ENCODE peak calls at places on chromosomes 13 and 19, in eight cellular contexts. Z, P, F, I, N, B, T and U are unnamed samples.

GRCh38 chr19:11458236-11458900 is 22.5 kb downstream of the ELAVL3 start:
- DNase-seq in Z (no peak), I (no peak), B (no peak), P (no peak), F (no peak), T (no peak), N (no peak), U (no peak)

GRCh38 chr13:94143624-94144350 is 335.7 kb downstream of the DCT start:
- DNase-seq in B (no peak), Z (no peak), I (no peak), T (no peak), F (no peak), N (no peak), P (no peak), U (no peak)

GRCh38 chr19:16649734-16650133 is 10.2 kb downstream of the SMIM7 start:
- DNase-seq in B (no peak), F (no peak), N (no peak), P (no peak), T (no peak), I (peak; percentile 5), Z (no peak), U (no peak)

GRCh38 chr19:29119582-29119981 is 93.4 kb downstream of the UQCRFS1 start:
- DNase-seq in Z (no peak), F (no peak), N (no peak), I (no peak), B (no peak), T (no peak), P (no peak), U (no peak)

GRCh38 chr13:68128297-68128915 is 898.3 kb upstream of the PCDH9 start:
- DNase-seq in B (no peak), P (no peak), N (no peak), F (no peak), T (no peak), Z (no peak), I (no peak), U (no peak)

GRCh38 chr19:41403181-41403970 is 5.8 kb downstream of the BCKDHA start:
- DNase-seq in T (no peak), P (no peak), B (no peak), F (no peak), N (no peak), Z (no peak), I (no peak), U (no peak)

GRCh38 chr19:2609389-2610116 is 92.9 kb downstream of the GNG7 start:
- DNase-seq in P (no peak), B (no peak), T (no peak), F (no peak), I (no peak), N (no peak), Z (no peak), U (no peak)

GRCh38 chr19:1905071-1905862 is at the start of the genes ADAT3 and SCAMP4:
- DNase-seq in I (peak; percentile 88), F (peak; percentile 94), T (peak; percentile 92), Z (peak; percentile 99), P (peak; percentile 99), N (peak; percentile 99), B (peak; percentile 99), U (peak; percentile 93)

GRCh38 chr13:101875717-101876393 is 423.4 kb downstream of the ITGBL1 start:
- DNase-seq in N (peak; percentile 89), P (peak; percentile 43), Z (no peak), F (no peak), I (no peak), B (no peak), T (no peak), U (no peak)

GRCh38 chr13:83211301-83211700 is 671.0 kb downstream of the SLITRK1 start:
- DNase-seq in B (no peak), Z (no peak), T (no peak), F (no peak), I (no peak), N (peak; percentile 79), P (no peak), U (no peak)

GRCh38 chr13:26855921-26856320 is 95.3 kb upstream of the GPR12 start:
- DNase-seq in F (no peak), P (no peak), B (no peak), I (no peak), Z (no peak), T (no peak), N (no peak), U (no peak)

GRCh38 chr19:3047307-3048189 is 14.7 kb downstream of the TLE5 start:
- DNase-seq in B (peak; percentile 79), T (no peak), N (peak; percentile 66), P (peak; percentile 21), F (peak; percentile 50), I (peak; percentile 73), Z (peak; percentile 59), U (no peak)

GRCh38 chr13:75365724-75366173 is 116.2 kb downstream of the TBC1D4 start:
- DNase-seq in F (no peak), N (peak; percentile 96), Z (no peak), T (peak; percentile 50), I (no peak), B (peak; percentile 26), P (no peak), U (no peak)

GRCh38 chr13:50170447-50171037 is 155.3 kb downstream of the KCNRG start:
- DNase-seq in B (no peak), F (no peak), Z (no peak), N (no peak), T (no peak), I (no peak), P (no peak), U (peak; percentile 38)

GRCh38 chr19:40771101-40771539 is 4.2 kb upstream of the MIA start:
- DNase-seq in B (peak; percentile 26), Z (no peak), F (no peak), T (no peak), I (no peak), N (no peak), P (no peak), U (no peak)

GRCh38 chr13:47299316-47299715 is 402.5 kb upstream of the HTR2A start:
- DNase-seq in Z (no peak), T (no peak), F (no peak), B (no peak), I (no peak), N (peak; percentile 60), P (no peak), U (no peak)

GRCh38 chr19:6287269-6287885 is 7.6 kb upstream of the MLLT1 start:
- DNase-seq in Z (no peak), T (no peak), B (no peak), F (no peak), P (no peak), I (no peak), N (no peak), U (no peak)

GRCh38 chr13:81133066-81133465 is 792.1 kb upstream of the SPRY2 start:
- DNase-seq in T (no peak), F (no peak), I (no peak), P (no peak), N (peak; percentile 83), B (no peak), Z (no peak), U (no peak)

GRCh38 chr13:80037505-80037888 is 303.4 kb downstream of the SPRY2 start:
- DNase-seq in T (peak; percentile 62), B (no peak), I (no peak), P (peak; percentile 6), N (peak; percentile 95), Z (no peak), F (no peak), U (no peak)

GRCh38 chr19:47032171-47032811 is 12.7 kb downstream of the NPAS1 start:
- DNase-seq in P (no peak), T (no peak), I (no peak), Z (peak; percentile 61), B (peak; percentile 66), N (no peak), F (peak; percentile 53), U (peak; percentile 14)

GRCh38 chr13:100530645-100531044 is 57.9 kb downstream of the GGACT start:
- DNase-seq in F (no peak), B (no peak), Z (no peak), P (no peak), N (no peak), I (no peak), T (no peak), U (no peak)

GRCh38 chr19:5943623-5944022 is 29.6 kb downstream of the CAPS start:
- DNase-seq in P (no peak), T (no peak), Z (no peak), I (no peak), F (no peak), N (peak; percentile 52), B (no peak), U (no peak)

GRCh38 chr19:4980087-4980486 is 11.2 kb downstream of the KDM4B start:
- DNase-seq in N (peak; percentile 68), P (no peak), F (no peak), B (no peak), T (no peak), Z (no peak), I (no peak), U (peak; percentile 23)

GRCh38 chr19:18674616-18675015 is 8.9 kb upstream of the CRTC1 start:
- DNase-seq in Z (no peak), I (no peak), T (no peak), N (peak; percentile 45), F (no peak), P (no peak), B (no peak), U (no peak)

GRCh38 chr19:9910625-9911024 is 25.7 kb downstream of the OLFM2 start:
- DNase-seq in F (no peak), I (no peak), N (no peak), P (no peak), T (no peak), Z (no peak), B (no peak), U (no peak)

GRCh38 chr13:70162141-70162540 is 53.9 kb upstream of the KLHL1 start:
- DNase-seq in Z (no peak), I (no peak), T (no peak), F (no peak), B (no peak), P (no peak), N (no peak), U (no peak)

GRCh38 chr19:18611327-18612050 is 1.2 kb upstream of the TMEM59L start:
- DNase-seq in Z (no peak), T (no peak), N (no peak), B (no peak), P (no peak), F (no peak), I (no peak), U (no peak)

GRCh38 chr19:46746281-46746965 is at the start of gene STRN4:
- DNase-seq in Z (peak; percentile 60), F (peak; percentile 57), T (no peak), I (no peak), B (peak; percentile 59), N (peak; percentile 43), P (no peak), U (peak; percentile 14)

GRCh38 chr13:33144358-33144784 is 128.1 kb downstream of the KL start:
- DNase-seq in F (no peak), Z (no peak), N (no peak), T (no peak), P (no peak), I (no peak), B (no peak), U (no peak)

GRCh38 chr13:61486496-61486895 is 70.8 kb upstream of the PCDH20 start:
- DNase-seq in Z (no peak), B (no peak), N (no peak), I (no peak), T (no peak), P (no peak), F (no peak), U (no peak)

GRCh38 chr13:32938907-32939306 is 77.3 kb upstream of the KL start:
- DNase-seq in T (no peak), Z (no peak), P (no peak), F (no peak), I (no peak), B (no peak), N (peak; percentile 55), U (no peak)

GRCh38 chr19:43784251-43784980 is 3.6 kb upstream of the KCNN4 start:
- DNase-seq in I (no peak), B (peak; percentile 45), F (peak; percentile 52), P (peak; percentile 73), T (no peak), Z (peak; percentile 72), N (peak; percentile 87), U (peak; percentile 5)

GRCh38 chr19:23273022-23273593 is 22.9 kb upstream of the ZNF724 start:
- DNase-seq in B (peak; percentile 13), F (no peak), P (no peak), I (no peak), Z (no peak), T (no peak), N (no peak), U (no peak)